ENCODE peak calls at places on chromosomes 11 and 22, in ten cellular contexts. One of them, this sample, is unnamed.

GRCh38 chr22:50439314-50440250 is 35.3 kb downstream of the SBF1 start:
- DNase-seq in NCI-H460: no peak
- DNase-seq in CMK: no peak
- DNase-seq in HFFc6: no peak
- DNase-seq in renal cortical epithelial cell: no peak
- DNase-seq in posterior cingulate gyrus: no peak
- DNase-seq in AG09309: no peak
- DNase-seq in HT1080: no peak
- DNase-seq in neuronal stem cell: no peak
- DNase-seq in activated naive CD8-positive, alpha-beta T cell treated with anti-CD3 and anti-CD28 coated beads, Interleukin-2, amount 50 U/mL, for 16 hours: no peak
- DNase-seq in this sample: no peak

GRCh38 chr11:32920570-32920969 is 28.0 kb downstream of the QSER1 start:
- DNase-seq in NCI-H460: no peak
- DNase-seq in CMK: no peak
- DNase-seq in HFFc6: no peak
- DNase-seq in renal cortical epithelial cell: no peak
- DNase-seq in posterior cingulate gyrus: no peak
- DNase-seq in AG09309: no peak
- DNase-seq in HT1080: no peak
- DNase-seq in neuronal stem cell: no peak
- DNase-seq in activated naive CD8-positive, alpha-beta T cell treated with anti-CD3 and anti-CD28 coated beads, Interleukin-2, amount 50 U/mL, for 16 hours: no peak
- DNase-seq in this sample: no peak

GRCh38 chr11:134398644-134399292 is 13.3 kb downstream of the B3GAT1 start:
- DNase-seq in NCI-H460: no peak
- DNase-seq in CMK: no peak
- DNase-seq in HFFc6: no peak
- DNase-seq in renal cortical epithelial cell: no peak
- DNase-seq in posterior cingulate gyrus: peak; percentile 69
- DNase-seq in AG09309: no peak
- DNase-seq in HT1080: no peak
- DNase-seq in neuronal stem cell: no peak
- DNase-seq in activated naive CD8-positive, alpha-beta T cell treated with anti-CD3 and anti-CD28 coated beads, Interleukin-2, amount 50 U/mL, for 16 hours: no peak
- DNase-seq in this sample: no peak

GRCh38 chr11:1453611-1454386 is 32.8 kb downstream of the MOB2 start:
- DNase-seq in NCI-H460: no peak
- DNase-seq in CMK: no peak
- DNase-seq in HFFc6: no peak
- DNase-seq in renal cortical epithelial cell: peak; percentile 7
- DNase-seq in posterior cingulate gyrus: no peak
- DNase-seq in AG09309: no peak
- DNase-seq in HT1080: peak; percentile 34
- DNase-seq in neuronal stem cell: no peak
- DNase-seq in activated naive CD8-positive, alpha-beta T cell treated with anti-CD3 and anti-CD28 coated beads, Interleukin-2, amount 50 U/mL, for 16 hours: no peak
- DNase-seq in this sample: peak; percentile 33

GRCh38 chr22:43244385-43244784 is 57.5 kb upstream of the TTLL12 start:
- DNase-seq in NCI-H460: no peak
- DNase-seq in CMK: no peak
- DNase-seq in HFFc6: no peak
- DNase-seq in renal cortical epithelial cell: no peak
- DNase-seq in posterior cingulate gyrus: no peak
- DNase-seq in AG09309: no peak
- DNase-seq in HT1080: no peak
- DNase-seq in neuronal stem cell: no peak
- DNase-seq in activated naive CD8-positive, alpha-beta T cell treated with anti-CD3 and anti-CD28 coated beads, Interleukin-2, amount 50 U/mL, for 16 hours: no peak
- DNase-seq in this sample: no peak

GRCh38 chr22:36316419-36316818 is 63.5 kb downstream of the APOL1 start:
- DNase-seq in NCI-H460: no peak
- DNase-seq in CMK: no peak
- DNase-seq in HFFc6: no peak
- DNase-seq in renal cortical epithelial cell: no peak
- DNase-seq in posterior cingulate gyrus: no peak
- DNase-seq in AG09309: no peak
- DNase-seq in HT1080: no peak
- DNase-seq in neuronal stem cell: no peak
- DNase-seq in activated naive CD8-positive, alpha-beta T cell treated with anti-CD3 and anti-CD28 coated beads, Interleukin-2, amount 50 U/mL, for 16 hours: no peak
- DNase-seq in this sample: no peak

GRCh38 chr11:3203221-3204043 is 15.2 kb downstream of the MRGPRG start:
- DNase-seq in NCI-H460: no peak
- DNase-seq in CMK: no peak
- DNase-seq in HFFc6: no peak
- DNase-seq in renal cortical epithelial cell: no peak
- DNase-seq in posterior cingulate gyrus: no peak
- DNase-seq in AG09309: no peak
- DNase-seq in HT1080: no peak
- DNase-seq in neuronal stem cell: peak; percentile 31
- DNase-seq in activated naive CD8-positive, alpha-beta T cell treated with anti-CD3 and anti-CD28 coated beads, Interleukin-2, amount 50 U/mL, for 16 hours: no peak
- DNase-seq in this sample: no peak

GRCh38 chr11:12893787-12894672 is 115.1 kb upstream of the RASSF10 start:
- DNase-seq in NCI-H460: peak; percentile 18
- DNase-seq in CMK: peak; percentile 3
- DNase-seq in HFFc6: peak; percentile 53
- DNase-seq in renal cortical epithelial cell: peak; percentile 73
- DNase-seq in posterior cingulate gyrus: peak; percentile 62
- DNase-seq in AG09309: no peak
- DNase-seq in HT1080: peak; percentile 49
- DNase-seq in neuronal stem cell: peak; percentile 59
- DNase-seq in activated naive CD8-positive, alpha-beta T cell treated with anti-CD3 and anti-CD28 coated beads, Interleukin-2, amount 50 U/mL, for 16 hours: no peak
- DNase-seq in this sample: peak; percentile 76

GRCh38 chr11:121539000-121539399 is 86.2 kb upstream of the SORL1-AS1 start:
- DNase-seq in NCI-H460: no peak
- DNase-seq in CMK: no peak
- DNase-seq in HFFc6: no peak
- DNase-seq in renal cortical epithelial cell: no peak
- DNase-seq in posterior cingulate gyrus: no peak
- DNase-seq in AG09309: no peak
- DNase-seq in HT1080: no peak
- DNase-seq in neuronal stem cell: no peak
- DNase-seq in activated naive CD8-positive, alpha-beta T cell treated with anti-CD3 and anti-CD28 coated beads, Interleukin-2, amount 50 U/mL, for 16 hours: no peak
- DNase-seq in this sample: no peak

GRCh38 chr11:129853508-129854228 is 38.0 kb downstream of the TMEM45B start:
- DNase-seq in NCI-H460: no peak
- DNase-seq in CMK: no peak
- DNase-seq in HFFc6: no peak
- DNase-seq in renal cortical epithelial cell: peak; percentile 59
- DNase-seq in posterior cingulate gyrus: no peak
- DNase-seq in AG09309: no peak
- DNase-seq in HT1080: no peak
- DNase-seq in neuronal stem cell: no peak
- DNase-seq in activated naive CD8-positive, alpha-beta T cell treated with anti-CD3 and anti-CD28 coated beads, Interleukin-2, amount 50 U/mL, for 16 hours: no peak
- DNase-seq in this sample: no peak

GRCh38 chr11:61543606-61544306 is 35.2 kb downstream of the LRRC10B start:
- DNase-seq in NCI-H460: no peak
- DNase-seq in CMK: no peak
- DNase-seq in HFFc6: peak; percentile 69
- DNase-seq in renal cortical epithelial cell: peak; percentile 70
- DNase-seq in posterior cingulate gyrus: no peak
- DNase-seq in AG09309: peak; percentile 13
- DNase-seq in HT1080: no peak
- DNase-seq in neuronal stem cell: no peak
- DNase-seq in activated naive CD8-positive, alpha-beta T cell treated with anti-CD3 and anti-CD28 coated beads, Interleukin-2, amount 50 U/mL, for 16 hours: no peak
- DNase-seq in this sample: no peak

GRCh38 chr11:69685348-69685747 is 10.2 kb upstream of the LTO1 start:
- DNase-seq in NCI-H460: no peak
- DNase-seq in CMK: no peak
- DNase-seq in HFFc6: no peak
- DNase-seq in renal cortical epithelial cell: no peak
- DNase-seq in posterior cingulate gyrus: no peak
- DNase-seq in AG09309: no peak
- DNase-seq in HT1080: no peak
- DNase-seq in neuronal stem cell: no peak
- DNase-seq in activated naive CD8-positive, alpha-beta T cell treated with anti-CD3 and anti-CD28 coated beads, Interleukin-2, amount 50 U/mL, for 16 hours: no peak
- DNase-seq in this sample: no peak

GRCh38 chr22:39868741-39869140 is 24.8 kb downstream of the ENTHD1 start:
- DNase-seq in NCI-H460: no peak
- DNase-seq in CMK: no peak
- DNase-seq in HFFc6: no peak
- DNase-seq in renal cortical epithelial cell: no peak
- DNase-seq in posterior cingulate gyrus: no peak
- DNase-seq in AG09309: no peak
- DNase-seq in HT1080: no peak
- DNase-seq in neuronal stem cell: no peak
- DNase-seq in activated naive CD8-positive, alpha-beta T cell treated with anti-CD3 and anti-CD28 coated beads, Interleukin-2, amount 50 U/mL, for 16 hours: no peak
- DNase-seq in this sample: no peak

GRCh38 chr11:57314221-57314973 is 10.4 kb downstream of the TNKS1BP1 start:
- DNase-seq in NCI-H460: no peak
- DNase-seq in CMK: no peak
- DNase-seq in HFFc6: no peak
- DNase-seq in renal cortical epithelial cell: no peak
- DNase-seq in posterior cingulate gyrus: no peak
- DNase-seq in AG09309: no peak
- DNase-seq in HT1080: no peak
- DNase-seq in neuronal stem cell: no peak
- DNase-seq in activated naive CD8-positive, alpha-beta T cell treated with anti-CD3 and anti-CD28 coated beads, Interleukin-2, amount 50 U/mL, for 16 hours: no peak
- DNase-seq in this sample: no peak

GRCh38 chr11:31870609-31871309 is 59.6 kb upstream of the PAX6 start:
- DNase-seq in NCI-H460: peak; percentile 43
- DNase-seq in CMK: peak; percentile 20
- DNase-seq in HFFc6: no peak
- DNase-seq in renal cortical epithelial cell: peak; percentile 31
- DNase-seq in posterior cingulate gyrus: no peak
- DNase-seq in AG09309: no peak
- DNase-seq in HT1080: peak; percentile 43
- DNase-seq in neuronal stem cell: peak; percentile 85
- DNase-seq in activated naive CD8-positive, alpha-beta T cell treated with anti-CD3 and anti-CD28 coated beads, Interleukin-2, amount 50 U/mL, for 16 hours: no peak
- DNase-seq in this sample: peak; percentile 38

GRCh38 chr11:24496728-24497396 is at the start of gene LUZP2:
- DNase-seq in NCI-H460: peak; percentile 7
- DNase-seq in CMK: no peak
- DNase-seq in HFFc6: no peak
- DNase-seq in renal cortical epithelial cell: no peak
- DNase-seq in posterior cingulate gyrus: peak; percentile 45
- DNase-seq in AG09309: no peak
- DNase-seq in HT1080: peak; percentile 41
- DNase-seq in neuronal stem cell: peak; percentile 69
- DNase-seq in activated naive CD8-positive, alpha-beta T cell treated with anti-CD3 and anti-CD28 coated beads, Interleukin-2, amount 50 U/mL, for 16 hours: no peak
- DNase-seq in this sample: peak; percentile 48

GRCh38 chr11:94536386-94536785 is 7.3 kb upstream of the FUT4 start:
- DNase-seq in NCI-H460: no peak
- DNase-seq in CMK: no peak
- DNase-seq in HFFc6: no peak
- DNase-seq in renal cortical epithelial cell: no peak
- DNase-seq in posterior cingulate gyrus: no peak
- DNase-seq in AG09309: no peak
- DNase-seq in HT1080: no peak
- DNase-seq in neuronal stem cell: no peak
- DNase-seq in activated naive CD8-positive, alpha-beta T cell treated with anti-CD3 and anti-CD28 coated beads, Interleukin-2, amount 50 U/mL, for 16 hours: no peak
- DNase-seq in this sample: no peak

GRCh38 chr11:124581817-124582216 is 12.0 kb downstream of the OR8A1 start:
- DNase-seq in NCI-H460: no peak
- DNase-seq in CMK: no peak
- DNase-seq in HFFc6: no peak
- DNase-seq in renal cortical epithelial cell: no peak
- DNase-seq in posterior cingulate gyrus: no peak
- DNase-seq in AG09309: no peak
- DNase-seq in HT1080: no peak
- DNase-seq in neuronal stem cell: no peak
- DNase-seq in activated naive CD8-positive, alpha-beta T cell treated with anti-CD3 and anti-CD28 coated beads, Interleukin-2, amount 50 U/mL, for 16 hours: no peak
- DNase-seq in this sample: no peak

GRCh38 chr11:20087118-20087521 is 73.2 kb downstream of the DBX1 start:
- DNase-seq in NCI-H460: no peak
- DNase-seq in CMK: no peak
- DNase-seq in HFFc6: no peak
- DNase-seq in renal cortical epithelial cell: peak; percentile 35
- DNase-seq in posterior cingulate gyrus: no peak
- DNase-seq in AG09309: peak; percentile 53
- DNase-seq in HT1080: no peak
- DNase-seq in neuronal stem cell: no peak
- DNase-seq in activated naive CD8-positive, alpha-beta T cell treated with anti-CD3 and anti-CD28 coated beads, Interleukin-2, amount 50 U/mL, for 16 hours: no peak
- DNase-seq in this sample: no peak

GRCh38 chr11:134332189-134332631 is 422 bp downstream of the GLB1L2 start:
- DNase-seq in NCI-H460: peak; percentile 3
- DNase-seq in CMK: no peak
- DNase-seq in HFFc6: no peak
- DNase-seq in renal cortical epithelial cell: no peak
- DNase-seq in posterior cingulate gyrus: no peak
- DNase-seq in AG09309: no peak
- DNase-seq in HT1080: no peak
- DNase-seq in neuronal stem cell: peak; percentile 35
- DNase-seq in activated naive CD8-positive, alpha-beta T cell treated with anti-CD3 and anti-CD28 coated beads, Interleukin-2, amount 50 U/mL, for 16 hours: no peak
- DNase-seq in this sample: no peak

GRCh38 chr11:69951821-69952590 is 126.1 kb upstream of the ANO1 start:
- DNase-seq in NCI-H460: no peak
- DNase-seq in CMK: no peak
- DNase-seq in HFFc6: no peak
- DNase-seq in renal cortical epithelial cell: no peak
- DNase-seq in posterior cingulate gyrus: no peak
- DNase-seq in AG09309: no peak
- DNase-seq in HT1080: no peak
- DNase-seq in neuronal stem cell: no peak
- DNase-seq in activated naive CD8-positive, alpha-beta T cell treated with anti-CD3 and anti-CD28 coated beads, Interleukin-2, amount 50 U/mL, for 16 hours: no peak
- DNase-seq in this sample: no peak

GRCh38 chr11:65183201-65183891 is 1.6 kb downstream of the CAPN1 start:
- DNase-seq in NCI-H460: no peak
- DNase-seq in CMK: no peak
- DNase-seq in HFFc6: no peak
- DNase-seq in renal cortical epithelial cell: peak; percentile 45
- DNase-seq in posterior cingulate gyrus: no peak
- DNase-seq in AG09309: no peak
- DNase-seq in HT1080: no peak
- DNase-seq in neuronal stem cell: no peak
- DNase-seq in activated naive CD8-positive, alpha-beta T cell treated with anti-CD3 and anti-CD28 coated beads, Interleukin-2, amount 50 U/mL, for 16 hours: no peak
- DNase-seq in this sample: peak; percentile 55

GRCh38 chr11:9562716-9563115 is 10.8 kb upstream of the WEE1 start:
- DNase-seq in NCI-H460: no peak
- DNase-seq in CMK: no peak
- DNase-seq in HFFc6: no peak
- DNase-seq in renal cortical epithelial cell: peak; percentile 41
- DNase-seq in posterior cingulate gyrus: no peak
- DNase-seq in AG09309: no peak
- DNase-seq in HT1080: no peak
- DNase-seq in neuronal stem cell: no peak
- DNase-seq in activated naive CD8-positive, alpha-beta T cell treated with anti-CD3 and anti-CD28 coated beads, Interleukin-2, amount 50 U/mL, for 16 hours: no peak
- DNase-seq in this sample: no peak

GRCh38 chr11:7672960-7673723 is at the start of gene CYB5R2:
- DNase-seq in NCI-H460: no peak
- DNase-seq in CMK: no peak
- DNase-seq in HFFc6: peak; percentile 46
- DNase-seq in renal cortical epithelial cell: no peak
- DNase-seq in posterior cingulate gyrus: peak; percentile 49
- DNase-seq in AG09309: no peak
- DNase-seq in HT1080: no peak
- DNase-seq in neuronal stem cell: peak; percentile 59
- DNase-seq in activated naive CD8-positive, alpha-beta T cell treated with anti-CD3 and anti-CD28 coated beads, Interleukin-2, amount 50 U/mL, for 16 hours: no peak
- DNase-seq in this sample: peak; percentile 77

GRCh38 chr11:131195801-131196517 is 174.5 kb upstream of the NTM start:
- DNase-seq in NCI-H460: no peak
- DNase-seq in CMK: no peak
- DNase-seq in HFFc6: peak; percentile 37
- DNase-seq in renal cortical epithelial cell: peak; percentile 13
- DNase-seq in posterior cingulate gyrus: no peak
- DNase-seq in AG09309: peak; percentile 4
- DNase-seq in HT1080: peak; percentile 70
- DNase-seq in neuronal stem cell: no peak
- DNase-seq in activated naive CD8-positive, alpha-beta T cell treated with anti-CD3 and anti-CD28 coated beads, Interleukin-2, amount 50 U/mL, for 16 hours: no peak
- DNase-seq in this sample: no peak